ENCODE peak calls at places on chromosomes 1 and 21, in five cellular contexts. J is endothelial cell, S is fibroblast of pulmonary artery, U is cardiac septum, A is neural progenitor cell. C is an unnamed sample.

GRCh38 chr1:169102567-169102966 is 3.9 kb upstream of the ATP1B1 start:
- DNase-seq in A (peak), J (no peak), U (no peak), S (peak), C (no peak)

GRCh38 chr1:31072304-31072746 is 6.8 kb upstream of the PUM1 start:
- DNase-seq in A (peak), S (no peak), U (no peak), J (no peak), C (no peak)

GRCh38 chr1:184289825-184290550 is 96.8 kb upstream of the C1orf21 start:
- DNase-seq in U (no peak), A (peak), J (no peak), S (no peak), C (no peak)

GRCh38 chr1:64183380-64183984 is 19.9 kb upstream of the UBE2U start:
- DNase-seq in A (no peak), U (no peak), J (no peak), S (peak), C (no peak)

GRCh38 chr21:34941162-34941561 is 107.9 kb downstream of the RUNX1 start:
- DNase-seq in U (no peak), A (peak), J (no peak), S (no peak), C (no peak)

GRCh38 chr1:106515375-106515774 is 541.1 kb upstream of the PRMT6 start:
- DNase-seq in U (no peak), S (no peak), J (no peak), A (no peak), C (no peak)

GRCh38 chr1:240906477-240906876 is 294.5 kb upstream of the GREM2 start:
- DNase-seq in J (no peak), A (no peak), S (peak), U (no peak), C (no peak)

GRCh38 chr1:29488086-29488793 is 251.9 kb downstream of the PTPRU start:
- DNase-seq in A (no peak), U (no peak), J (no peak), S (no peak), C (no peak)

GRCh38 chr1:203435628-203436027 is 40.0 kb upstream of the PRELP start:
- DNase-seq in U (no peak), J (no peak), A (peak), S (no peak), C (no peak)

GRCh38 chr21:19120591-19120990 is 717.0 kb upstream of the TMPRSS15 start:
- DNase-seq in J (no peak), S (no peak), U (no peak), A (no peak), C (no peak)

GRCh38 chr1:222798111-222798510 is 16.7 kb upstream of the DISP1 start:
- DNase-seq in S (peak), J (no peak), A (no peak), U (no peak), C (no peak)

GRCh38 chr1:218772575-218772974 is 401.1 kb upstream of the LYPLAL1 start:
- DNase-seq in S (peak), J (no peak), A (no peak), U (no peak), C (no peak)

GRCh38 chr1:43439121-43439581 is 14.6 kb downstream of the HYI start:
- DNase-seq in U (peak), A (no peak), J (no peak), S (no peak), C (peak)

GRCh38 chr1:219801433-219801832 is 126.9 kb downstream of the SLC30A10 start:
- DNase-seq in J (no peak), U (no peak), A (no peak), S (no peak), C (no peak)

GRCh38 chr1:199597152-199597551 is 430.4 kb upstream of the NR5A2 start:
- DNase-seq in U (no peak), A (no peak), J (no peak), S (no peak), C (no peak)